ENCODE peak calls at places on chromosomes 3 and 15, in nine cellular contexts. One of them, this sample, is unnamed.

GRCh38 chr15:90006217-90007088 is 5.3 kb downstream of the ZNF710 start:
- DNase-seq in NCI-H446 treated with DMSO at 0.1 percent for 48 hours: no peak
- DNase-seq in B cell: no peak
- DNase-seq in T47D: no peak
- DNase-seq in DND-41: no peak
- DNase-seq in activated CD8-positive, alpha-beta memory T cell treated with anti-CD3 and anti-CD28 coated beads for 24 hours: no peak
- DNase-seq in AG20443: no peak
- DNase-seq in esophagus muscularis mucosa: no peak
- DNase-seq in iris pigment epithelial cell: no peak
- DNase-seq in this sample: no peak

GRCh38 chr3:170359178-170359704 is 1.7 kb downstream of the SKIL start:
- DNase-seq in activated CD8-positive, alpha-beta memory T cell treated with anti-CD3 and anti-CD28 coated beads for 24 hours: no peak
- DNase-seq in B cell: no peak
- DNase-seq in T47D: no peak
- DNase-seq in DND-41: no peak
- DNase-seq in esophagus muscularis mucosa: no peak
- DNase-seq in NCI-H446 treated with DMSO at 0.1 percent for 48 hours: no peak
- DNase-seq in AG20443: no peak
- DNase-seq in iris pigment epithelial cell: no peak
- DNase-seq in this sample: no peak

GRCh38 chr15:48806151-48806550 is 4.7 kb downstream of the CEP152 start:
- DNase-seq in iris pigment epithelial cell: no peak
- DNase-seq in B cell: no peak
- DNase-seq in activated CD8-positive, alpha-beta memory T cell treated with anti-CD3 and anti-CD28 coated beads for 24 hours: no peak
- DNase-seq in DND-41: peak
- DNase-seq in NCI-H446 treated with DMSO at 0.1 percent for 48 hours: no peak
- DNase-seq in esophagus muscularis mucosa: no peak
- DNase-seq in T47D: no peak
- DNase-seq in AG20443: peak
- DNase-seq in this sample: no peak

GRCh38 chr3:127729556-127730056 is 56.9 kb downstream of the ABTB1 start:
- DNase-seq in B cell: no peak
- DNase-seq in AG20443: no peak
- DNase-seq in esophagus muscularis mucosa: no peak
- DNase-seq in NCI-H446 treated with DMSO at 0.1 percent for 48 hours: peak
- DNase-seq in DND-41: no peak
- DNase-seq in T47D: no peak
- DNase-seq in activated CD8-positive, alpha-beta memory T cell treated with anti-CD3 and anti-CD28 coated beads for 24 hours: no peak
- DNase-seq in iris pigment epithelial cell: no peak
- DNase-seq in this sample: no peak

GRCh38 chr3:197730200-197730599 is 6.5 kb downstream of the RUBCN start:
- DNase-seq in iris pigment epithelial cell: peak
- DNase-seq in B cell: no peak
- DNase-seq in AG20443: peak
- DNase-seq in DND-41: no peak
- DNase-seq in esophagus muscularis mucosa: no peak
- DNase-seq in activated CD8-positive, alpha-beta memory T cell treated with anti-CD3 and anti-CD28 coated beads for 24 hours: no peak
- DNase-seq in NCI-H446 treated with DMSO at 0.1 percent for 48 hours: no peak
- DNase-seq in T47D: no peak
- DNase-seq in this sample: no peak

GRCh38 chr3:8622873-8623725 is 21.5 kb downstream of the SSUH2 start:
- DNase-seq in activated CD8-positive, alpha-beta memory T cell treated with anti-CD3 and anti-CD28 coated beads for 24 hours: peak
- DNase-seq in NCI-H446 treated with DMSO at 0.1 percent for 48 hours: no peak
- DNase-seq in DND-41: peak
- DNase-seq in iris pigment epithelial cell: peak
- DNase-seq in B cell: peak
- DNase-seq in T47D: peak
- DNase-seq in AG20443: peak
- DNase-seq in esophagus muscularis mucosa: no peak
- DNase-seq in this sample: no peak

GRCh38 chr3:153219147-153219546 is 57.1 kb downstream of the RAP2B start:
- DNase-seq in B cell: no peak
- DNase-seq in esophagus muscularis mucosa: no peak
- DNase-seq in activated CD8-positive, alpha-beta memory T cell treated with anti-CD3 and anti-CD28 coated beads for 24 hours: no peak
- DNase-seq in NCI-H446 treated with DMSO at 0.1 percent for 48 hours: no peak
- DNase-seq in T47D: no peak
- DNase-seq in AG20443: peak
- DNase-seq in DND-41: no peak
- DNase-seq in iris pigment epithelial cell: peak
- DNase-seq in this sample: no peak

GRCh38 chr3:101484805-101485620 is 28.0 kb downstream of the SENP7 start:
- DNase-seq in T47D: no peak
- DNase-seq in AG20443: no peak
- DNase-seq in NCI-H446 treated with DMSO at 0.1 percent for 48 hours: no peak
- DNase-seq in B cell: no peak
- DNase-seq in DND-41: no peak
- DNase-seq in iris pigment epithelial cell: peak
- DNase-seq in esophagus muscularis mucosa: no peak
- DNase-seq in activated CD8-positive, alpha-beta memory T cell treated with anti-CD3 and anti-CD28 coated beads for 24 hours: no peak
- DNase-seq in this sample: no peak

GRCh38 chr3:38548154-38548931 is 52.2 kb downstream of the EXOG start:
- DNase-seq in activated CD8-positive, alpha-beta memory T cell treated with anti-CD3 and anti-CD28 coated beads for 24 hours: peak
- DNase-seq in NCI-H446 treated with DMSO at 0.1 percent for 48 hours: no peak
- DNase-seq in B cell: no peak
- DNase-seq in T47D: peak
- DNase-seq in esophagus muscularis mucosa: no peak
- DNase-seq in AG20443: no peak
- DNase-seq in DND-41: peak
- DNase-seq in iris pigment epithelial cell: peak
- DNase-seq in this sample: no peak

GRCh38 chr15:47951761-47952160 is 169.0 kb upstream of the SLC24A5 start:
- DNase-seq in T47D: no peak
- DNase-seq in NCI-H446 treated with DMSO at 0.1 percent for 48 hours: no peak
- DNase-seq in esophagus muscularis mucosa: no peak
- DNase-seq in DND-41: no peak
- DNase-seq in B cell: no peak
- DNase-seq in AG20443: no peak
- DNase-seq in iris pigment epithelial cell: no peak
- DNase-seq in activated CD8-positive, alpha-beta memory T cell treated with anti-CD3 and anti-CD28 coated beads for 24 hours: no peak
- DNase-seq in this sample: no peak

GRCh38 chr15:84797801-84798200 is 19.4 kb upstream of the ALPK3 start:
- DNase-seq in NCI-H446 treated with DMSO at 0.1 percent for 48 hours: no peak
- DNase-seq in iris pigment epithelial cell: no peak
- DNase-seq in B cell: no peak
- DNase-seq in esophagus muscularis mucosa: no peak
- DNase-seq in T47D: no peak
- DNase-seq in AG20443: no peak
- DNase-seq in DND-41: no peak
- DNase-seq in activated CD8-positive, alpha-beta memory T cell treated with anti-CD3 and anti-CD28 coated beads for 24 hours: no peak
- DNase-seq in this sample: no peak

GRCh38 chr15:87777054-87777498 is 479.5 kb downstream of the NTRK3 start:
- DNase-seq in T47D: no peak
- DNase-seq in DND-41: no peak
- DNase-seq in activated CD8-positive, alpha-beta memory T cell treated with anti-CD3 and anti-CD28 coated beads for 24 hours: no peak
- DNase-seq in B cell: no peak
- DNase-seq in esophagus muscularis mucosa: peak
- DNase-seq in AG20443: peak
- DNase-seq in iris pigment epithelial cell: peak
- DNase-seq in NCI-H446 treated with DMSO at 0.1 percent for 48 hours: no peak
- DNase-seq in this sample: no peak

GRCh38 chr3:101497803-101498202 is 15.2 kb downstream of the SENP7 start:
- DNase-seq in activated CD8-positive, alpha-beta memory T cell treated with anti-CD3 and anti-CD28 coated beads for 24 hours: no peak
- DNase-seq in T47D: no peak
- DNase-seq in NCI-H446 treated with DMSO at 0.1 percent for 48 hours: no peak
- DNase-seq in DND-41: no peak
- DNase-seq in AG20443: no peak
- DNase-seq in iris pigment epithelial cell: no peak
- DNase-seq in B cell: no peak
- DNase-seq in esophagus muscularis mucosa: no peak
- DNase-seq in this sample: no peak

GRCh38 chr3:165210727-165211126 is 14.5 kb upstream of the SLITRK3 start:
- DNase-seq in iris pigment epithelial cell: no peak
- DNase-seq in DND-41: no peak
- DNase-seq in esophagus muscularis mucosa: no peak
- DNase-seq in NCI-H446 treated with DMSO at 0.1 percent for 48 hours: no peak
- DNase-seq in B cell: no peak
- DNase-seq in activated CD8-positive, alpha-beta memory T cell treated with anti-CD3 and anti-CD28 coated beads for 24 hours: no peak
- DNase-seq in AG20443: no peak
- DNase-seq in T47D: no peak
- DNase-seq in this sample: no peak

GRCh38 chr3:125132815-125133214 is 77.0 kb upstream of the HEG1 start:
- DNase-seq in iris pigment epithelial cell: no peak
- DNase-seq in T47D: no peak
- DNase-seq in esophagus muscularis mucosa: no peak
- DNase-seq in AG20443: no peak
- DNase-seq in DND-41: no peak
- DNase-seq in B cell: no peak
- DNase-seq in activated CD8-positive, alpha-beta memory T cell treated with anti-CD3 and anti-CD28 coated beads for 24 hours: no peak
- DNase-seq in NCI-H446 treated with DMSO at 0.1 percent for 48 hours: no peak
- DNase-seq in this sample: no peak

GRCh38 chr3:177835917-177836316 is 638.6 kb upstream of the TBL1XR1 start:
- DNase-seq in iris pigment epithelial cell: peak
- DNase-seq in activated CD8-positive, alpha-beta memory T cell treated with anti-CD3 and anti-CD28 coated beads for 24 hours: no peak
- DNase-seq in T47D: no peak
- DNase-seq in B cell: no peak
- DNase-seq in DND-41: no peak
- DNase-seq in AG20443: peak
- DNase-seq in NCI-H446 treated with DMSO at 0.1 percent for 48 hours: no peak
- DNase-seq in esophagus muscularis mucosa: no peak
- DNase-seq in this sample: no peak

GRCh38 chr3:54538346-54538745 is 389.5 kb downstream of the LRTM1 start:
- DNase-seq in AG20443: no peak
- DNase-seq in iris pigment epithelial cell: no peak
- DNase-seq in B cell: no peak
- DNase-seq in DND-41: no peak
- DNase-seq in activated CD8-positive, alpha-beta memory T cell treated with anti-CD3 and anti-CD28 coated beads for 24 hours: no peak
- DNase-seq in NCI-H446 treated with DMSO at 0.1 percent for 48 hours: no peak
- DNase-seq in esophagus muscularis mucosa: peak
- DNase-seq in T47D: peak
- DNase-seq in this sample: no peak

GRCh38 chr3:149197669-149198068 is 24.0 kb downstream of the CP start:
- DNase-seq in activated CD8-positive, alpha-beta memory T cell treated with anti-CD3 and anti-CD28 coated beads for 24 hours: no peak
- DNase-seq in B cell: no peak
- DNase-seq in iris pigment epithelial cell: no peak
- DNase-seq in esophagus muscularis mucosa: no peak
- DNase-seq in DND-41: no peak
- DNase-seq in AG20443: no peak
- DNase-seq in T47D: no peak
- DNase-seq in NCI-H446 treated with DMSO at 0.1 percent for 48 hours: no peak
- DNase-seq in this sample: no peak

GRCh38 chr15:53759333-53759975 is at the start of gene WDR72:
- DNase-seq in iris pigment epithelial cell: no peak
- DNase-seq in esophagus muscularis mucosa: no peak
- DNase-seq in activated CD8-positive, alpha-beta memory T cell treated with anti-CD3 and anti-CD28 coated beads for 24 hours: no peak
- DNase-seq in B cell: no peak
- DNase-seq in AG20443: no peak
- DNase-seq in T47D: peak
- DNase-seq in NCI-H446 treated with DMSO at 0.1 percent for 48 hours: no peak
- DNase-seq in DND-41: no peak
- DNase-seq in this sample: no peak

GRCh38 chr3:14137004-14137403 is 12.2 kb downstream of the TMEM43 start:
- DNase-seq in activated CD8-positive, alpha-beta memory T cell treated with anti-CD3 and anti-CD28 coated beads for 24 hours: no peak
- DNase-seq in NCI-H446 treated with DMSO at 0.1 percent for 48 hours: no peak
- DNase-seq in T47D: no peak
- DNase-seq in esophagus muscularis mucosa: no peak
- DNase-seq in DND-41: no peak
- DNase-seq in B cell: no peak
- DNase-seq in AG20443: peak
- DNase-seq in iris pigment epithelial cell: no peak
- DNase-seq in this sample: no peak

GRCh38 chr3:35065891-35066290 is 573.4 kb upstream of the ARPP21 start:
- DNase-seq in T47D: no peak
- DNase-seq in DND-41: no peak
- DNase-seq in esophagus muscularis mucosa: no peak
- DNase-seq in iris pigment epithelial cell: no peak
- DNase-seq in activated CD8-positive, alpha-beta memory T cell treated with anti-CD3 and anti-CD28 coated beads for 24 hours: no peak
- DNase-seq in B cell: no peak
- DNase-seq in AG20443: no peak
- DNase-seq in NCI-H446 treated with DMSO at 0.1 percent for 48 hours: no peak
- DNase-seq in this sample: no peak

GRCh38 chr3:189710620-189711388 is 79.6 kb downstream of the TP63 start:
- DNase-seq in NCI-H446 treated with DMSO at 0.1 percent for 48 hours: no peak
- DNase-seq in AG20443: peak
- DNase-seq in iris pigment epithelial cell: peak
- DNase-seq in esophagus muscularis mucosa: no peak
- DNase-seq in T47D: peak
- DNase-seq in B cell: no peak
- DNase-seq in activated CD8-positive, alpha-beta memory T cell treated with anti-CD3 and anti-CD28 coated beads for 24 hours: no peak
- DNase-seq in DND-41: no peak
- DNase-seq in this sample: no peak

GRCh38 chr3:100245932-100246331 is 14.9 kb upstream of the TBC1D23 start:
- DNase-seq in T47D: no peak
- DNase-seq in iris pigment epithelial cell: peak
- DNase-seq in activated CD8-positive, alpha-beta memory T cell treated with anti-CD3 and anti-CD28 coated beads for 24 hours: no peak
- DNase-seq in esophagus muscularis mucosa: no peak
- DNase-seq in B cell: no peak
- DNase-seq in DND-41: no peak
- DNase-seq in AG20443: no peak
- DNase-seq in NCI-H446 treated with DMSO at 0.1 percent for 48 hours: no peak
- DNase-seq in this sample: no peak

GRCh38 chr3:62607287-62608029 is 234.1 kb upstream of the FEZF2 start:
- DNase-seq in T47D: no peak
- DNase-seq in iris pigment epithelial cell: peak
- DNase-seq in activated CD8-positive, alpha-beta memory T cell treated with anti-CD3 and anti-CD28 coated beads for 24 hours: no peak
- DNase-seq in esophagus muscularis mucosa: no peak
- DNase-seq in DND-41: no peak
- DNase-seq in NCI-H446 treated with DMSO at 0.1 percent for 48 hours: peak
- DNase-seq in B cell: no peak
- DNase-seq in AG20443: peak
- DNase-seq in this sample: no peak

GRCh38 chr15:90342655-90343054 is 9.4 kb upstream of the ZNF774 start:
- DNase-seq in NCI-H446 treated with DMSO at 0.1 percent for 48 hours: no peak
- DNase-seq in iris pigment epithelial cell: no peak
- DNase-seq in AG20443: no peak
- DNase-seq in B cell: no peak
- DNase-seq in T47D: no peak
- DNase-seq in esophagus muscularis mucosa: no peak
- DNase-seq in DND-41: no peak
- DNase-seq in activated CD8-positive, alpha-beta memory T cell treated with anti-CD3 and anti-CD28 coated beads for 24 hours: no peak
- DNase-seq in this sample: no peak

GRCh38 chr15:33218071-33218491 is 23.6 kb upstream of the FMN1 start:
- DNase-seq in T47D: peak
- DNase-seq in NCI-H446 treated with DMSO at 0.1 percent for 48 hours: no peak
- DNase-seq in DND-41: no peak
- DNase-seq in iris pigment epithelial cell: peak
- DNase-seq in AG20443: no peak
- DNase-seq in activated CD8-positive, alpha-beta memory T cell treated with anti-CD3 and anti-CD28 coated beads for 24 hours: no peak
- DNase-seq in esophagus muscularis mucosa: no peak
- DNase-seq in B cell: no peak
- DNase-seq in this sample: peak

GRCh38 chr15:42191610-42192346 is 16.3 kb downstream of the VPS39 start:
- DNase-seq in esophagus muscularis mucosa: no peak
- DNase-seq in activated CD8-positive, alpha-beta memory T cell treated with anti-CD3 and anti-CD28 coated beads for 24 hours: no peak
- DNase-seq in DND-41: no peak
- DNase-seq in NCI-H446 treated with DMSO at 0.1 percent for 48 hours: no peak
- DNase-seq in T47D: no peak
- DNase-seq in B cell: no peak
- DNase-seq in iris pigment epithelial cell: no peak
- DNase-seq in AG20443: no peak
- DNase-seq in this sample: no peak

GRCh38 chr3:48238506-48239085 is 2.3 kb upstream of the ZNF589 start:
- DNase-seq in esophagus muscularis mucosa: no peak
- DNase-seq in AG20443: no peak
- DNase-seq in T47D: no peak
- DNase-seq in DND-41: no peak
- DNase-seq in B cell: no peak
- DNase-seq in iris pigment epithelial cell: no peak
- DNase-seq in activated CD8-positive, alpha-beta memory T cell treated with anti-CD3 and anti-CD28 coated beads for 24 hours: no peak
- DNase-seq in NCI-H446 treated with DMSO at 0.1 percent for 48 hours: no peak
- DNase-seq in this sample: no peak

GRCh38 chr15:68154923-68155559 is 50.1 kb downstream of the CALML4 start:
- DNase-seq in B cell: no peak
- DNase-seq in DND-41: peak
- DNase-seq in T47D: peak
- DNase-seq in NCI-H446 treated with DMSO at 0.1 percent for 48 hours: peak
- DNase-seq in activated CD8-positive, alpha-beta memory T cell treated with anti-CD3 and anti-CD28 coated beads for 24 hours: no peak
- DNase-seq in iris pigment epithelial cell: peak
- DNase-seq in esophagus muscularis mucosa: no peak
- DNase-seq in AG20443: peak
- DNase-seq in this sample: peak

GRCh38 chr3:134775831-134776230 is 19.2 kb upstream of the EPHB1 start:
- DNase-seq in B cell: no peak
- DNase-seq in DND-41: no peak
- DNase-seq in activated CD8-positive, alpha-beta memory T cell treated with anti-CD3 and anti-CD28 coated beads for 24 hours: no peak
- DNase-seq in T47D: no peak
- DNase-seq in NCI-H446 treated with DMSO at 0.1 percent for 48 hours: no peak
- DNase-seq in AG20443: no peak
- DNase-seq in iris pigment epithelial cell: no peak
- DNase-seq in esophagus muscularis mucosa: peak
- DNase-seq in this sample: no peak

This sample was measured in LNCaP clone FGC.